ENCODE peak calls at places on chromosomes 7 and 10, in seven cellular contexts. I, R, W, N, S, G and V are unnamed samples.

GRCh38 chr7:1197997-1198632 is 34.6 kb upstream of the UNCX start:
- DNase-seq in I (no peak), W (peak), G (no peak), S (no peak), N (no peak), R (no peak), V (no peak)

GRCh38 chr7:96685353-96685752 is 24.3 kb downstream of the SEM1 start:
- DNase-seq in S (no peak), R (no peak), I (peak), W (no peak), N (no peak), G (no peak), V (no peak)

GRCh38 chr10:97319671-97320479 is 804 bp downstream of the FRAT1 start:
- DNase-seq in I (peak), R (peak), S (no peak), W (no peak), G (peak), N (peak), V (peak)

GRCh38 chr7:13067036-13067435 is 379.6 kb downstream of the ARL4A start:
- DNase-seq in I (no peak), N (no peak), W (no peak), S (no peak), R (no peak), G (peak), V (peak)

GRCh38 chr7:47379629-47380324 is 202.1 kb downstream of the TNS3 start:
- DNase-seq in W (peak), N (no peak), S (peak), R (peak), G (peak), I (no peak), V (peak)

GRCh38 chr10:133530506-133530905 is 3.3 kb downstream of the CYP2E1 start:
- DNase-seq in G (no peak), W (no peak), S (no peak), R (no peak), N (no peak), I (no peak), V (no peak)

GRCh38 chr7:88328787-88329186 is 22.1 kb upstream of the STEAP4 start:
- DNase-seq in N (no peak), W (no peak), R (no peak), I (no peak), G (no peak), S (no peak), V (no peak)

GRCh38 chr7:1678070-1678543 is 8.0 kb downstream of the ELFN1 start:
- DNase-seq in W (no peak), S (no peak), R (no peak), N (peak), G (no peak), I (no peak), V (no peak)

GRCh38 chr10:12679636-12680035 is 321.9 kb downstream of the CCDC3 start:
- DNase-seq in S (no peak), G (no peak), W (no peak), I (no peak), N (no peak), R (no peak), V (no peak)

GRCh38 chr7:141999219-141999618 is 3.5 kb downstream of the MGAM start:
- DNase-seq in W (no peak), G (no peak), I (no peak), S (no peak), R (no peak), N (no peak), V (no peak)

GRCh38 chr10:112811741-112812551 is 138.1 kb upstream of the TCF7L2 start:
- DNase-seq in N (no peak), S (peak), G (peak), I (no peak), W (peak), R (no peak), V (no peak)

GRCh38 chr10:22268503-22268902 is 47.7 kb upstream of the COMMD3 start:
- DNase-seq in S (no peak), G (no peak), I (no peak), W (no peak), N (no peak), R (no peak), V (no peak)

GRCh38 chr7:100827330-100828226 is at the start of gene EPHB4:
- DNase-seq in W (peak), I (no peak), R (peak), N (no peak), G (peak), S (peak), V (peak)

GRCh38 chr7:100824499-100825214 is 2.7 kb downstream of the EPHB4 start:
- DNase-seq in N (no peak), G (no peak), I (no peak), R (no peak), S (no peak), W (no peak), V (no peak)

GRCh38 chr7:100825215-100825671 is 2.1 kb downstream of the EPHB4 start:
- DNase-seq in R (no peak), I (no peak), G (no peak), N (no peak), W (no peak), S (no peak), V (peak)

GRCh38 chr7:100826546-100827329 is 585 bp downstream of the EPHB4 start:
- DNase-seq in R (peak), S (no peak), G (peak), W (no peak), N (no peak), I (no peak), V (peak)

GRCh38 chr7:100825760-100826545 is 1.4 kb downstream of the EPHB4 start:
- DNase-seq in R (no peak), W (no peak), I (no peak), S (no peak), N (no peak), G (no peak), V (no peak)
- TF ChIP-seq CTCF in R (no peak), W (peak), I (no peak), S (peak), N (no peak), G (no peak), V (peak)

DNA sequence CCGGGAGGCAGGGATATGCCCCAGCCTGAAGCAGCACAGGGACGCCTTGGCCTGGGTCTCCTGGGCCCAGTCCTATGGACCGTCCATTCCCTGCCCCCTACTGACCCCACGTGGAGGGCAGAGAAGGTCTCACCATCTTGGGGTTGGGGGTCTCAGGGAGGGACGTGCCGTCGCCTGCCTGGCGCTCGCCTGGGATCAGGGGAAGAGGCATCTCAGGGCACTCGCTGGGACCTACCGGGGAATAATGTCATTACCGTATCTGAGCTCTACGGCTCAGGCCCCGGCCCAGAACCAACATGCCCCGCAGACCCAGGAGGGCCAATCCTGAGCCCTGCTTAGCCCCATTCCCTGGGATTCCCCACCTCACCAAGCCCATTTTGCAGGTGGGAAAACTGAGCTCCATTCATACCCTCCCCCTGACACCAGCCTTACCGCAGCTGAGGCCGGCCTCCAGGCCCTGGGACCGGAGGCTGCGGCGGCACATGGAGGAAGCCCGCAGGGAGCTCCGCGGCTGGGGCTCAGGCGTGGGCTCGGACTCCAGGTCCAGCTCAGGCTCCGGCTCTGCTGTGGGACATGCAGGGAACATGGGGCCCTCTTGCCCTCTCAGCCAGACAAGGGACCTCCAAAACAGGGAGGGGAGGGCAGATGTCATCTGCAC is 40.7 kb downstream of the GRID2IP start:
- DNase-seq in I (no peak), W (no peak), S (no peak), G (no peak), N (no peak), R (no peak), V (no peak)
- TF ChIP-seq CTCF in I (no peak), W (no peak), S (no peak), G (no peak), N (no peak), R (no peak), V (no peak)

GRCh38 chr7:24290004-24290641 is 6.1 kb downstream of the NPY start:
- DNase-seq in W (no peak), R (no peak), I (peak), N (peak), S (peak), G (peak), V (peak)
- TF ChIP-seq CTCF in W (peak), R (no peak), I (peak), N (peak), S (peak), G (peak), V (peak)

GRCh38 chr10:110016037-110016436 is 8.3 kb downstream of the ADD3 start:
- DNase-seq in I (peak), G (no peak), S (no peak), R (no peak), W (no peak), N (no peak), V (no peak)
- TF ChIP-seq CTCF in I (no peak), G (no peak), S (peak), R (no peak), W (peak), N (no peak), V (no peak)

GRCh38 chr10:93376372-93377296 is 105.5 kb downstream of the MYOF start:
- DNase-seq in N (peak), R (peak), I (peak), W (peak), G (no peak), S (peak), V (peak)
- TF ChIP-seq CTCF in N (peak), R (peak), I (peak), W (peak), G (peak), S (peak), V (peak)

GRCh38 chr10:35353399-35353798 is 17.1 kb downstream of the CCNY start:
- DNase-seq in W (no peak), N (no peak), R (no peak), S (no peak), G (no peak), I (peak), V (no peak)
- TF ChIP-seq CTCF in W (no peak), N (no peak), R (no peak), S (no peak), G (no peak), I (no peak), V (no peak)

GRCh38 chr7:117217121-117217520 is 105.7 kb downstream of the WNT2 start:
- DNase-seq in G (no peak), W (no peak), N (no peak), I (no peak), R (no peak), S (no peak), V (no peak)
- TF ChIP-seq CTCF in G (no peak), W (no peak), N (no peak), I (no peak), R (no peak), S (no peak), V (no peak)